ENCODE peak calls at places on chromosomes 5 and 9, in eight cellular contexts. M is activated T-helper 1 cell treated with anti-CD3 and anti-CD28 coated beads, Interleukin-2, amount 50 U/mL, for 16 hours; I is activated CD4-positive, CD25-positive, alpha-beta regulatory T cell treated with anti-CD3 and anti-CD28 coated beads, Interleukin-2, amount 50 U/mL, for 16 hours; E is cardiac muscle cell; G is GM23338; H is GM23248; R is GM18507; K is mucosa of gallbladder. C is an unnamed sample.

GRCh38 chr9:136083558-136084190 is 11.4 kb downstream of the NACC2 start:
- DNase-seq in M (no peak), I (no peak), E (no peak), G (no peak), H (no peak), R (no peak), K (no peak), C (no peak)

GRCh38 chr5:55577353-55578060 is 42.7 kb upstream of the PLPP1 start:
- DNase-seq in M (no peak), I (no peak), E (peak), G (no peak), H (peak), R (no peak), K (no peak), C (no peak)

GRCh38 chr5:124236366-124237231 is 509.8 kb downstream of the ZNF608 start:
- DNase-seq in M (no peak), I (no peak), E (peak), G (no peak), H (peak), R (no peak), K (no peak), C (no peak)

GRCh38 chr9:110700953-110701352 is 32.4 kb downstream of the MUSK start:
- DNase-seq in M (no peak), I (no peak), E (peak), G (no peak), H (peak), R (no peak), K (no peak), C (no peak)

GRCh38 chr5:93894471-93895354 is 153.3 kb upstream of the POU5F2 start:
- DNase-seq in M (no peak), I (no peak), E (peak), G (peak), H (peak), R (no peak), K (no peak), C (no peak)

GRCh38 chr5:107808671-107809137 is 138.0 kb upstream of the EFNA5 start:
- DNase-seq in M (no peak), I (no peak), E (no peak), G (peak), H (no peak), R (no peak), K (no peak), C (no peak)

GRCh38 chr5:143515829-143516228 is 112.3 kb upstream of the NR3C1 start:
- DNase-seq in M (no peak), I (no peak), E (no peak), G (no peak), H (peak), R (no peak), K (no peak), C (no peak)

GRCh38 chr5:84805473-84805872 is 420.8 kb upstream of the EDIL3 start:
- DNase-seq in M (no peak), I (no peak), E (no peak), G (no peak), H (no peak), R (no peak), K (no peak), C (no peak)

GRCh38 chr5:51556833-51557232 is 173.6 kb downstream of the ISL1 start:
- DNase-seq in M (no peak), I (no peak), E (no peak), G (no peak), H (no peak), R (no peak), K (no peak), C (no peak)

GRCh38 chr9:97293207-97293721 is 14.2 kb upstream of the CCDC180 start:
- DNase-seq in M (no peak), I (no peak), E (peak), G (peak), H (peak), R (no peak), K (no peak), C (no peak)

GRCh38 chr9:134592018-134592818 is 49.4 kb upstream of the COL5A1 start:
- DNase-seq in M (no peak), I (no peak), E (peak), G (no peak), H (peak), R (no peak), K (no peak), C (peak)

GRCh38 chr5:85621668-85622067 is 996.1 kb upstream of the COX7C start:
- DNase-seq in M (no peak), I (no peak), E (no peak), G (no peak), H (no peak), R (no peak), K (no peak), C (no peak)

GRCh38 chr9:115209601-115210306 is 91.8 kb upstream of the TNC start:
- DNase-seq in M (no peak), I (no peak), E (no peak), G (no peak), H (peak), R (no peak), K (no peak), C (no peak)

GRCh38 chr5:133818031-133818431 is 150.4 kb downstream of the C5orf15 start:
- DNase-seq in M (no peak), I (no peak), E (peak), G (no peak), H (peak), R (no peak), K (peak), C (no peak)

GRCh38 chr9:135780626-135781025 is 78.6 kb downstream of the KCNT1 start:
- DNase-seq in M (no peak), I (no peak), E (no peak), G (no peak), H (no peak), R (no peak), K (no peak), C (no peak)

GRCh38 chr5:100790170-100790665 is 112.9 kb downstream of the ST8SIA4 start:
- DNase-seq in M (no peak), I (no peak), E (no peak), G (peak), H (no peak), R (no peak), K (no peak), C (no peak)

GRCh38 chr5:60613826-60614225 is 86.1 kb downstream of the DEPDC1B start:
- DNase-seq in M (no peak), I (no peak), E (no peak), G (no peak), H (no peak), R (no peak), K (no peak), C (no peak)